ENCODE peak calls at places on chromosomes 2 and 18, in four cellular contexts. A is bronchial epithelial cell, B is GM12864, C is GM20000. N is an unnamed sample.

GRCh38 chr2:216678813-216679657 is 16.3 kb downstream of the IGFBP5 start:
- DNase-seq in A (no peak), C (no peak), B (no peak), N (no peak)

GRCh38 chr2:112714836-112715631 is 5.8 kb upstream of the NT5DC4 start:
- DNase-seq in A (peak), C (no peak), B (no peak), N (no peak)

GRCh38 chr18:12417687-12418086 is 10.0 kb downstream of the PRELID3A start:
- DNase-seq in C (no peak), A (no peak), B (no peak), N (no peak)

GRCh38 chr2:148814143-148814852 is 60.7 kb upstream of the KIF5C start:
- DNase-seq in C (no peak), B (no peak), A (no peak), N (no peak)

GRCh38 chr2:191481305-191482075 is 196.4 kb upstream of the NABP1 start:
- DNase-seq in A (peak), B (no peak), C (no peak), N (no peak)

GRCh38 chr18:33010149-33010548 is 237.3 kb upstream of the KLHL14 start:
- DNase-seq in C (no peak), A (no peak), B (no peak), N (no peak)

GRCh38 chr2:31674446-31674845 is 93.7 kb upstream of the SRD5A2 start:
- DNase-seq in B (no peak), A (no peak), C (no peak), N (no peak)

GRCh38 chr2:217886720-217887309 is 116.0 kb downstream of the TNS1 start:
- DNase-seq in B (peak), A (peak), C (peak), N (peak)

GRCh38 chr2:195572894-195573293 is 84.1 kb upstream of the SLC39A10 start:
- DNase-seq in B (no peak), A (no peak), C (no peak), N (no peak)

GRCh38 chr2:17869128-17869527 is 9.3 kb upstream of the KCNS3 start:
- DNase-seq in C (no peak), B (no peak), A (peak), N (no peak)

GRCh38 chr18:55778731-55779460 is 190.9 kb upstream of the TCF4 start:
- DNase-seq in B (no peak), A (peak), C (peak), N (no peak)

GRCh38 chr18:48608581-48608980 is 69.8 kb downstream of the CTIF start:
- DNase-seq in A (no peak), B (no peak), C (no peak), N (no peak)

GRCh38 chr2:164859251-164859818 is 17.7 kb upstream of the COBLL1 start:
- DNase-seq in B (no peak), A (peak), C (no peak), N (no peak)

GRCh38 chr2:127704641-127705243 is 3.4 kb downstream of the SFT2D3 start:
- DNase-seq in A (no peak), B (no peak), C (no peak), N (no peak)
- TF ChIP-seq CTCF in A (no peak), B (no peak), C (no peak), N (no peak)

GRCh38 chr2:238750212-238750904 is 97.5 kb upstream of the TWIST2 start:
- DNase-seq in A (no peak), B (no peak), C (no peak), N (no peak)

DNA sequence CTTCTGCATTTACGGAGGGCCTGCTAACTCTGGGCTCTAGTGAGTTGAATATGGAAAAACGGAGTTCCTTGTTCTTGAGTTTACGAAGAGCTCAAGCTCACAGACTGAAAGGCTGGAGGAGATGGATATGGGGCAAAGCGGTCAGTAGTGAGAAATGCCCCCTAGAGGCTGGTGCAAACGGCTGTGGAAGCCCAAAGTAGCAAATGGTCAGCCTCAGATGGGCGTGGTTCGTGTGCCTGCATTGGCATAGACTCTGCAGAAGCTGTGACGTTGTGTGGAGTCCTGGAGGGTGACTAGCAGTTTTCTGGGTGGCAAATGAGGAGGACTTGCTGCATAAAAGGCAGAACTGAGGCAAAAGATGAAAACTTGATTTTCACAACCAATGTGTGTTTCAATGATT is 93.6 kb upstream of the TWIST2 start:
- DNase-seq in B (no peak), C (no peak), A (no peak), N (no peak)
- TF ChIP-seq CTCF in B (peak), C (no peak), A (no peak), N (no peak)

GRCh38 chr2:135473567-135473966 is 57.5 kb downstream of the ZRANB3 start:
- DNase-seq in C (peak), A (peak), B (peak), N (peak)
- TF ChIP-seq CTCF in C (peak), A (peak), B (peak), N (peak)

GRCh38 chr18:3284501-3284900 is 22.6 kb downstream of the MYL12B start:
- DNase-seq in B (no peak), C (no peak), A (no peak), N (no peak)

GRCh38 chr18:3283908-3284307 is 22.0 kb downstream of the MYL12B start:
- DNase-seq in C (no peak), A (no peak), B (no peak), N (no peak)

GRCh38 chr18:3281456-3282400 is 19.8 kb downstream of the MYL12B start:
- DNase-seq in B (no peak), C (peak), A (peak), N (no peak)

GRCh38 chr18:3283253-3283863 is 21.4 kb downstream of the MYL12B start:
- DNase-seq in C (no peak), B (no peak), A (no peak), N (no peak)

DNA sequence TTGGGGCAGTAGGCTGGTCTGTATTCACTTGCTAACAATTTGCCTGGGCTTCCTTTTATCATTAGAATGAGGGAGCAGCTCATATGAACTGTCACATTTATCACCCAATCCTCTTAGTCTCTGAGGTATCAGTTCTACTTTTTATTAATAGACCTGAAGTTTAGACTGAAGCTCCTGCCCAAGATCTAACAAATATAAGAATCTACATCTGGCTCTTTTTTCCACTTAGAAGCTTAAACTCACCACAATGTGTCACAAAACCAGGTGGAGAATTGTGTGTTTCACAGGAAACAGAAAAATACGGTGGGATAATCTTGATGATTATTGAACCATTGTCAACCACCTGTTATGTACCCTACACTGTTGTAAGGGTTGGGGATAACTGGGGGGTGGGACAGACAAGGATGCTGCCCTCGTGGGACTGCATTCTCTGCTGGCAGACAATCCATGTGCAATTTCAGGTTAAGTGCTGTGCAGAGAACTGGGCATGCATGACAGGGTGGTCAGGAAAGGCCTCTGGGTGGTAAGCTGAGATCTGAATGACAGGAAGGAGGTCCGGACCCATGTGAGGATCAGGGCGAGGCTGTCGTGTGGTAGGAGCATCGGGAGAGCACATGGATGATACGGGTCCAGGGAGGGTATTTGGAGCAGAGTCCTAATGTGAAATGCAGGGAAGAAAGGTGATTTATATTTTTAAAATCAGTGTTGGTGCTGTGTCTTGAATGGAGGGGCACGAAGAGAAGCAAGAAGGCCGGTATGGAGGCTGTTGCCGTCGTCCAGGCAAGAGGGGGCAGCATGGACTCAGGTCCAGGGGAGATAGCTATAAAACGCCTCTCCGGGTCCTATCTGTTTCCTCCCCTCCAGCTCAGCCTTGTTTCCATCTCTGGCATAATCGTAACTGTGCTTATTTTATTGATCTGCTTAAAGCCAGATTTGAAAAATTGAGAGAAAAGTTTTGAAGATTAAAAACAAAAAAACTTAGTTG is 17.6 kb downstream of the MYL12B start:
- DNase-seq in A (no peak), C (peak), B (no peak), N (no peak)
- TF ChIP-seq CTCF in A (no peak), C (no peak), B (no peak), N (no peak)

DNA sequence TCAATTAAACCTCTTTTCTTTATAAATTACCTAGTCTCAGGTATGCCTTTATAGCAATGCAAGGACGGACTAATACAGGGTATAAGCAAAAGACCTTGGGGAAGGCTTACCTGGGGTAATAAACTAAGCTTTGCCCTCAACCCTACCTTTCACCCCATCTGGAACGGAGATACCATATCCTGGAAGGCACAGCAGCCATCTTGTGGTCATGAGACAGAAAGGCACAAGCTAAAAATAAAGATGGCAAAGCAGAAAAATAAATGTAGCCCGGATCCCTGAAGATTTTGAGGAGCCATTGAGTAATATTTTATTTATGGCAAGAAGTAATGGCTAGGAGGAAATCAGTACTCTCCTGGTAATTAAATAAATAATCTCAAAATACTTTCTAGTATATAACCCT is 198.5 kb downstream of the SPP2 start:
- DNase-seq in A (peak), C (no peak), B (no peak), N (no peak)
- TF ChIP-seq CTCF in A (no peak), C (no peak), B (no peak), N (no peak)

DNA sequence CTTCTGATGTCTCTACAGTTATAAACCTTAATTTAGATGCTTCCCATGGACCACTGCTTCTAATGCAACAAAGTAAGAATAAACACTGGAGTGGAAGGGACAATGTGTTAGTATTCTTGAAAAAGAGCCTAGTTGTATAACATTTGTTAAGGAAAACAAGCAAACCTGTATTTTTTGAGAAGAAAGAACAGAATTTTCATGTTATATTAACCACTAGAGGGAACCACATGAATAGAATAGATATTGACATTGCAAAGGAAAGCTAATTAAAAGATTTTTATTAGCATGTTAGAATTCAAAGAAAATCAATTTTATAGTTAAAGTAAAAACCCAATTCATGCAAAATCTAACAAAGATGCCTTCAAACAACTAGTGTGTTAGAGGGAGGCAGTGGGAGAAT is 151.2 kb upstream of the BARD1 start:
- DNase-seq in A (peak), C (no peak), B (no peak), N (no peak)
- TF ChIP-seq CTCF in A (no peak), C (no peak), B (no peak), N (no peak)

DNA sequence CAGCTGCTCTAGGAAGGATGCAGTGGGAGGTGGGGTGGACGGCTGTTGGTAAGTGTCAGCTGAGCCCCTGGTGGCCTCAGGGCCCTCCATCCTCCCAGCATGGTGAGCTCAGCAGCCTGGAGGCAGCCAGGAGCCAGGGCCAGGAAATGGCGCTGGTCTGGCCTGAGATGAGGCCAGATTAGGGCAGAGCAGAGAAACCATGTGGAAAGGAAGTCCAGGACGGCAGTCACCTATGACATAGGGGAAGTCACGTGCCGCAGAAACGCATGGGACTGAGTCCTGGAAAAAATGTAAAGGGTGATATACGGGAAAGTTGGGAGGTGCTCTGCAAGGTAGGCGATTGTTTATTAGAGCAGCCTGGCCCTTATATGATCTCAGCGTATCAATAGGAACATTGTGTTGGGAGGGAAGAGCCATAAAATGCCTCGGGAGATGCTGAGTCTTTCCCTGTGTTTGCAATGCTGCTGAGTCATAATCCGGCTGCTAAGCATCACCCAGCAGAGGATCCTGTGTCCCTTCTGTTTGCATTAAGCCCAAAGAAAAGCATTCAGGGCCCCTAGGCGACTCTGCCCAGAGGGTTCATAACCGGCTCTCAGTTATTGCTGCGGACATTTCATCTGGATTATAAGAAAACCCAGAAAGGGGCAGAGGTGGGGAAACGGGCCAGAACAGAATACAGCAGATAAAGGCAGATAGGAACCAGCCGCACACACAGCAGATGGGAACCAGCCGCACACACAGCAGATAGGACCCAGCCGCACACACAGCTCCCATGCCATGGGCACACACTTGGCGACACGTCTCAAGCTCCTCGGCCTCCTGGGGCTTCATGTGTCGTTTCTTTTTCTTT is 30.3 kb upstream of the B3GNT7 start:
- DNase-seq in B (no peak), C (peak), A (peak), N (no peak)
- TF ChIP-seq CTCF in B (no peak), C (no peak), A (no peak), N (no peak)

GRCh38 chr2:215626812-215627281 is 191.0 kb upstream of the FN1 start:
- DNase-seq in A (no peak), B (no peak), C (no peak), N (no peak)
- TF ChIP-seq CTCF in A (no peak), B (no peak), C (no peak), N (no peak)

N was measured in activated CD8-positive, alpha-beta T cell treated with anti-CD3 and anti-CD28 coated beads for 36 hours.